ENCODE peak calls at places on chromosomes 3 and 15, in four cellular contexts. D, S, H and L are unnamed samples.

GRCh38 chr15:76172782-76173181 is 113.0 kb downstream of the TMEM266 start:
- DNase-seq in D (no peak), S (no peak), H (no peak), L (no peak)

GRCh38 chr3:194472290-194472920 is 14.4 kb downstream of the ATP13A3 start:
- DNase-seq in D (peak), S (no peak), H (peak), L (no peak)

GRCh38 chr3:190541008-190541407 is 27.1 kb downstream of the IL1RAP start:
- DNase-seq in D (no peak), S (no peak), H (no peak), L (no peak)

GRCh38 chr3:31377045-31377642 is 155.6 kb upstream of the STT3B start:
- DNase-seq in D (peak), S (no peak), H (no peak), L (no peak)

GRCh38 chr15:62110000-62110851 is 43.4 kb downstream of the C2CD4A start:
- DNase-seq in D (no peak), S (no peak), H (no peak), L (no peak)

GRCh38 chr15:39298563-39298962 is 282.3 kb upstream of the THBS1 start:
- DNase-seq in D (no peak), S (no peak), H (no peak), L (no peak)

GRCh38 chr3:18382760-18383369 is 42.3 kb downstream of the SATB1 start:
- DNase-seq in D (no peak), S (no peak), H (no peak), L (no peak)

GRCh38 chr3:64084640-64085039 is 61.3 kb upstream of the PSMD6 start:
- DNase-seq in D (peak), S (no peak), H (no peak), L (no peak)

GRCh38 chr15:44532689-44533088 is 4.3 kb upstream of the EIF3J start:
- DNase-seq in D (no peak), S (no peak), H (no peak), L (no peak)

GRCh38 chr15:98923159-98923558 is 84.4 kb downstream of the PGPEP1L start:
- DNase-seq in D (no peak), S (no peak), H (no peak), L (no peak)

GRCh38 chr15:23395030-23395692 is 40.6 kb downstream of the GOLGA8S start:
- DNase-seq in D (no peak), S (no peak), H (no peak), L (no peak)